ENCODE peak calls at places on chromosomes 6 and 20, in five cellular contexts. One of them, this sample, is unnamed.

GRCh38 chr20:59628171-59628570 is 23.8 kb downstream of the PHACTR3 start:
- DNase-seq in cardiac muscle cell: no peak
- DNase-seq in neuronal stem cell: no peak
- DNase-seq in fibroblast of pulmonary artery: no peak
- DNase-seq in left ventricle myocardium inferior: no peak
- DNase-seq in this sample: no peak

GRCh38 chr6:117264487-117265424 is 602 bp upstream of the VGLL2 start:
- DNase-seq in cardiac muscle cell: no peak
- DNase-seq in left ventricle myocardium inferior: no peak
- DNase-seq in neuronal stem cell: no peak
- DNase-seq in fibroblast of pulmonary artery: peak; percentile 16
- DNase-seq in this sample: peak; percentile 20

GRCh38 chr20:1001116-1001515 is 995 bp downstream of the RSPO4 start:
- DNase-seq in fibroblast of pulmonary artery: no peak
- DNase-seq in left ventricle myocardium inferior: no peak
- DNase-seq in neuronal stem cell: no peak
- DNase-seq in cardiac muscle cell: no peak
- DNase-seq in this sample: no peak

GRCh38 chr6:14165091-14165490 is 47.5 kb downstream of the CD83 start:
- DNase-seq in fibroblast of pulmonary artery: peak; percentile 76
- DNase-seq in cardiac muscle cell: no peak
- DNase-seq in neuronal stem cell: no peak
- DNase-seq in left ventricle myocardium inferior: no peak
- DNase-seq in this sample: no peak

GRCh38 chr6:30741789-30742315 is 635 bp downstream of the FLOT1 start:
- DNase-seq in neuronal stem cell: no peak
- DNase-seq in cardiac muscle cell: no peak
- DNase-seq in left ventricle myocardium inferior: peak; percentile 64
- DNase-seq in fibroblast of pulmonary artery: no peak
- DNase-seq in this sample: no peak

GRCh38 chr20:62010551-62011402 is 54.9 kb downstream of the TAF4 start:
- DNase-seq in cardiac muscle cell: peak; percentile 74
- DNase-seq in neuronal stem cell: peak; percentile 48
- DNase-seq in fibroblast of pulmonary artery: peak; percentile 65
- DNase-seq in left ventricle myocardium inferior: peak; percentile 46
- DNase-seq in this sample: peak; percentile 54

GRCh38 chr6:158706369-158706982 is 56.6 kb downstream of the SYTL3 start:
- DNase-seq in neuronal stem cell: no peak
- DNase-seq in left ventricle myocardium inferior: peak; percentile 68
- DNase-seq in cardiac muscle cell: peak; percentile 66
- DNase-seq in fibroblast of pulmonary artery: peak; percentile 62
- DNase-seq in this sample: peak; percentile 69

GRCh38 chr6:55774542-55775318 is 100.7 kb downstream of the BMP5 start:
- DNase-seq in cardiac muscle cell: peak; percentile 9
- DNase-seq in left ventricle myocardium inferior: no peak
- DNase-seq in neuronal stem cell: no peak
- DNase-seq in fibroblast of pulmonary artery: no peak
- DNase-seq in this sample: no peak

GRCh38 chr6:21900730-21901129 is 307.2 kb downstream of the SOX4 start:
- DNase-seq in fibroblast of pulmonary artery: peak; percentile 75
- DNase-seq in neuronal stem cell: no peak
- DNase-seq in cardiac muscle cell: no peak
- DNase-seq in left ventricle myocardium inferior: no peak
- DNase-seq in this sample: no peak

GRCh38 chr6:45677381-45677992 is 299.8 kb upstream of the SUPT3H start:
- DNase-seq in cardiac muscle cell: no peak
- DNase-seq in neuronal stem cell: no peak
- DNase-seq in left ventricle myocardium inferior: peak; percentile 20
- DNase-seq in fibroblast of pulmonary artery: peak; percentile 53
- DNase-seq in this sample: no peak

GRCh38 chr6:166849762-166850181 is 106.6 kb downstream of the RNASET2 start:
- DNase-seq in left ventricle myocardium inferior: no peak
- DNase-seq in fibroblast of pulmonary artery: no peak
- DNase-seq in neuronal stem cell: no peak
- DNase-seq in cardiac muscle cell: no peak
- DNase-seq in this sample: no peak

GRCh38 chr20:39289316-39289715 is 327.2 kb downstream of the DHX35 start:
- DNase-seq in neuronal stem cell: no peak
- DNase-seq in left ventricle myocardium inferior: no peak
- DNase-seq in cardiac muscle cell: peak; percentile 9
- DNase-seq in fibroblast of pulmonary artery: no peak
- DNase-seq in this sample: peak; percentile 10

GRCh38 chr6:136859430-136859829 is 37.0 kb downstream of the PEX7 start:
- DNase-seq in cardiac muscle cell: no peak
- DNase-seq in neuronal stem cell: no peak
- DNase-seq in fibroblast of pulmonary artery: no peak
- DNase-seq in left ventricle myocardium inferior: no peak
- DNase-seq in this sample: no peak

GRCh38 chr6:84348801-84349200 is 121.4 kb upstream of the CEP162 start:
- DNase-seq in left ventricle myocardium inferior: no peak
- DNase-seq in neuronal stem cell: no peak
- DNase-seq in cardiac muscle cell: no peak
- DNase-seq in fibroblast of pulmonary artery: no peak
- DNase-seq in this sample: no peak

GRCh38 chr6:169158182-169158573 is 95.5 kb downstream of the THBS2 start:
- DNase-seq in left ventricle myocardium inferior: peak; percentile 52
- DNase-seq in neuronal stem cell: no peak
- DNase-seq in cardiac muscle cell: no peak
- DNase-seq in fibroblast of pulmonary artery: peak; percentile 93
- DNase-seq in this sample: no peak

GRCh38 chr6:150203871-150204545 is 61.2 kb downstream of the PPP1R14C start:
- DNase-seq in left ventricle myocardium inferior: no peak
- DNase-seq in cardiac muscle cell: no peak
- DNase-seq in neuronal stem cell: no peak
- DNase-seq in fibroblast of pulmonary artery: no peak
- DNase-seq in this sample: no peak

GRCh38 chr20:11403711-11404110 is 514.0 kb upstream of the BTBD3 start:
- DNase-seq in fibroblast of pulmonary artery: peak; percentile 40
- DNase-seq in left ventricle myocardium inferior: no peak
- DNase-seq in cardiac muscle cell: no peak
- DNase-seq in neuronal stem cell: no peak
- DNase-seq in this sample: no peak

GRCh38 chr20:35264755-35265154 is 13.2 kb downstream of the MMP24OS start:
- DNase-seq in cardiac muscle cell: peak; percentile 47
- DNase-seq in left ventricle myocardium inferior: no peak
- DNase-seq in neuronal stem cell: no peak
- DNase-seq in fibroblast of pulmonary artery: peak; percentile 21
- DNase-seq in this sample: peak; percentile 68

GRCh38 chr6:31945507-31946369 is at the start of gene CFB:
- DNase-seq in cardiac muscle cell: no peak
- DNase-seq in neuronal stem cell: no peak
- DNase-seq in fibroblast of pulmonary artery: peak; percentile 90
- DNase-seq in left ventricle myocardium inferior: peak; percentile 65
- DNase-seq in this sample: no peak

GRCh38 chr6:108132863-108133262 is 33.0 kb upstream of the NR2E1 start:
- DNase-seq in neuronal stem cell: no peak
- DNase-seq in left ventricle myocardium inferior: no peak
- DNase-seq in fibroblast of pulmonary artery: no peak
- DNase-seq in cardiac muscle cell: no peak
- DNase-seq in this sample: no peak

GRCh38 chr20:54075322-54075721 is 4.9 kb upstream of the BCAS1 start:
- DNase-seq in neuronal stem cell: no peak
- DNase-seq in fibroblast of pulmonary artery: no peak
- DNase-seq in left ventricle myocardium inferior: no peak
- DNase-seq in cardiac muscle cell: no peak
- DNase-seq in this sample: no peak

GRCh38 chr20:54073288-54073687 is 2.9 kb upstream of the BCAS1 start:
- DNase-seq in neuronal stem cell: no peak
- DNase-seq in fibroblast of pulmonary artery: no peak
- DNase-seq in cardiac muscle cell: no peak
- DNase-seq in left ventricle myocardium inferior: no peak
- DNase-seq in this sample: no peak

GRCh38 chr20:54082100-54082499 is 11.7 kb upstream of the BCAS1 start:
- DNase-seq in left ventricle myocardium inferior: no peak
- DNase-seq in neuronal stem cell: no peak
- DNase-seq in cardiac muscle cell: no peak
- DNase-seq in fibroblast of pulmonary artery: no peak
- DNase-seq in this sample: no peak

GRCh38 chr20:54076259-54076658 is 5.9 kb upstream of the BCAS1 start:
- DNase-seq in left ventricle myocardium inferior: no peak
- DNase-seq in cardiac muscle cell: no peak
- DNase-seq in fibroblast of pulmonary artery: no peak
- DNase-seq in neuronal stem cell: no peak
- DNase-seq in this sample: no peak

GRCh38 chr20:54078296-54078695 is 7.9 kb upstream of the BCAS1 start:
- DNase-seq in neuronal stem cell: no peak
- DNase-seq in fibroblast of pulmonary artery: no peak
- DNase-seq in left ventricle myocardium inferior: no peak
- DNase-seq in cardiac muscle cell: no peak
- DNase-seq in this sample: no peak
- H3K4me3 ChIP-seq in neuronal stem cell: no peak overlapping the region
- H3K4me3 ChIP-seq in fibroblast of pulmonary artery: no peak overlapping the region
- H3K4me3 ChIP-seq in left ventricle myocardium inferior: no peak overlapping the region
- H3K4me3 ChIP-seq in cardiac muscle cell: no peak overlapping the region
- H3K4me3 ChIP-seq in this sample: no peak overlapping the region

DNA sequence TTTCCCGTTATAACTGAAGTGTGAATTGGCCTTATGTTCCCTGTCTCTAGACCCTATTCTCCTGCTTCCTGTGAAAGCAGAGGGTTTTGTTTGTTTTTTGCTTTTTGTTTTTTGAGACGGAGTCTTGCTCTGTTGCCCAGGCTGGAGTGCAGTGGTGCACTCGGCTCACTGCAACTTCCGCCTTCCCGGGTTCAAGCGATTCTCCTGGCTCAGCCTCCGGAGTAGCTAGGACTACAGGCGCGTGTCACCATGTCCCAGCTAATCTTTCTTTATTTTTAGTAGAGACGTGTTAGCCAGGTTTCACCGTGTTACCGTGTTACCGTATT is 674 bp upstream of the GNMT start:
- DNase-seq in cardiac muscle cell: no peak
- DNase-seq in fibroblast of pulmonary artery: no peak
- DNase-seq in left ventricle myocardium inferior: no peak
- DNase-seq in neuronal stem cell: no peak
- DNase-seq in this sample: no peak
- H3K4me3 ChIP-seq in cardiac muscle cell: peak overlapping the region; percentile 29
- H3K4me3 ChIP-seq in fibroblast of pulmonary artery: peak overlapping the region; percentile 44
- H3K4me3 ChIP-seq in left ventricle myocardium inferior: peak overlapping the region; percentile 71
- H3K4me3 ChIP-seq in neuronal stem cell: peak overlapping the region; percentile 83
- H3K4me3 ChIP-seq in this sample: peak overlapping the region; percentile 65

GRCh38 chr20:49785149-49785850 is 27.3 kb upstream of the SLC9A8 start:
- DNase-seq in neuronal stem cell: no peak
- DNase-seq in fibroblast of pulmonary artery: no peak
- DNase-seq in cardiac muscle cell: no peak
- DNase-seq in left ventricle myocardium inferior: no peak
- DNase-seq in this sample: no peak

GRCh38 chr20:49785851-49786174 is 26.8 kb upstream of the SLC9A8 start:
- DNase-seq in neuronal stem cell: no peak
- DNase-seq in cardiac muscle cell: no peak
- DNase-seq in left ventricle myocardium inferior: no peak
- DNase-seq in fibroblast of pulmonary artery: no peak
- DNase-seq in this sample: no peak

GRCh38 chr20:49786226-49786625 is 26.4 kb upstream of the SLC9A8 start:
- DNase-seq in fibroblast of pulmonary artery: no peak
- DNase-seq in cardiac muscle cell: no peak
- DNase-seq in left ventricle myocardium inferior: no peak
- DNase-seq in neuronal stem cell: no peak
- DNase-seq in this sample: no peak

GRCh38 chr20:49787371-49788357 is 25.0 kb upstream of the SLC9A8 start:
- DNase-seq in cardiac muscle cell: no peak
- DNase-seq in fibroblast of pulmonary artery: no peak
- DNase-seq in left ventricle myocardium inferior: no peak
- DNase-seq in neuronal stem cell: no peak
- DNase-seq in this sample: no peak

DNA sequence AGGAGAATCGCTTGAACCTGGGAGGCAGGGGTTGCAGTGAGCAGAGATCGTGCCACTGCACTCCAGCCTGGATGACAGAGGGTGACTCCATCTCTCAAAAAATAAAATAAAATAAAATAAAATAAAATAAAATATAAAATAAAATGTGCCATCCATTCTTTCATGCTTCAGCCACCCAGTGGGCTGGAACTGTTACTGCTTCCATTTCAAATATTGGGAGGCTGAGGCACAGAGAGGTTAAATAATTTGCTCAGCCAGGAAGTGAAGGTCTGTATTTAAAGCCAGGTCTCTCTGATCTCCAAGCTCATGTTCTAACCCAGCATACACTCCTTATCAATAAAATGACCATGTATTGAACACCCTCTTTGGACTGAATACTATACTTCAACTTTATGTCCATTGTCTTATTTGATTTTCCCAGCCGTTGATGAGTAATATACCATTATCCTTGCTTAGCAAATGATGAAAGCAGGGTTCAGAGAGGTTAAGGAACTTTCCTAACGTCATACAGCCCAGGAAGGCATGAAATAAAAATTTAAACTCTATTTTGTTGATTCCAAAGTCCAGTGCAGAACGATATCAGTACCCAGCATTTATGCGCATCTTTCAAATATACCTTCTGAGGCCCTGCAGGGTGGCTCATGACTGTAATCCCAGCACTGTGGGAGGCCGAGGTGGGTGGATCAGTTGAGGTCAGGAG is 25.8 kb upstream of the SLC9A8 start:
- DNase-seq in left ventricle myocardium inferior: no peak
- DNase-seq in fibroblast of pulmonary artery: peak; percentile 27
- DNase-seq in neuronal stem cell: no peak
- DNase-seq in cardiac muscle cell: no peak
- DNase-seq in this sample: no peak
- H3K4me3 ChIP-seq in left ventricle myocardium inferior: no peak overlapping the region
- H3K4me3 ChIP-seq in fibroblast of pulmonary artery: no peak overlapping the region
- H3K4me3 ChIP-seq in neuronal stem cell: no peak overlapping the region
- H3K4me3 ChIP-seq in cardiac muscle cell: no peak overlapping the region
- H3K4me3 ChIP-seq in this sample: no peak overlapping the region

GRCh38 chr20:44181611-44182010 is 5.4 kb downstream of the JPH2 start:
- DNase-seq in fibroblast of pulmonary artery: no peak
- DNase-seq in left ventricle myocardium inferior: peak; percentile 43
- DNase-seq in neuronal stem cell: no peak
- DNase-seq in cardiac muscle cell: peak; percentile 36
- DNase-seq in this sample: peak; percentile 47

GRCh38 chr20:44183282-44183681 is 3.7 kb downstream of the JPH2 start:
- DNase-seq in left ventricle myocardium inferior: no peak
- DNase-seq in fibroblast of pulmonary artery: no peak
- DNase-seq in neuronal stem cell: no peak
- DNase-seq in cardiac muscle cell: peak; percentile 69
- DNase-seq in this sample: no peak

GRCh38 chr20:44182863-44183262 is 4.1 kb downstream of the JPH2 start:
- DNase-seq in left ventricle myocardium inferior: no peak
- DNase-seq in fibroblast of pulmonary artery: no peak
- DNase-seq in cardiac muscle cell: no peak
- DNase-seq in neuronal stem cell: no peak
- DNase-seq in this sample: no peak

GRCh38 chr20:44180814-44181213 is 6.2 kb downstream of the JPH2 start:
- DNase-seq in neuronal stem cell: peak; percentile 5
- DNase-seq in fibroblast of pulmonary artery: peak; percentile 53
- DNase-seq in cardiac muscle cell: peak; percentile 97
- DNase-seq in left ventricle myocardium inferior: peak; percentile 72
- DNase-seq in this sample: peak; percentile 79

DNA sequence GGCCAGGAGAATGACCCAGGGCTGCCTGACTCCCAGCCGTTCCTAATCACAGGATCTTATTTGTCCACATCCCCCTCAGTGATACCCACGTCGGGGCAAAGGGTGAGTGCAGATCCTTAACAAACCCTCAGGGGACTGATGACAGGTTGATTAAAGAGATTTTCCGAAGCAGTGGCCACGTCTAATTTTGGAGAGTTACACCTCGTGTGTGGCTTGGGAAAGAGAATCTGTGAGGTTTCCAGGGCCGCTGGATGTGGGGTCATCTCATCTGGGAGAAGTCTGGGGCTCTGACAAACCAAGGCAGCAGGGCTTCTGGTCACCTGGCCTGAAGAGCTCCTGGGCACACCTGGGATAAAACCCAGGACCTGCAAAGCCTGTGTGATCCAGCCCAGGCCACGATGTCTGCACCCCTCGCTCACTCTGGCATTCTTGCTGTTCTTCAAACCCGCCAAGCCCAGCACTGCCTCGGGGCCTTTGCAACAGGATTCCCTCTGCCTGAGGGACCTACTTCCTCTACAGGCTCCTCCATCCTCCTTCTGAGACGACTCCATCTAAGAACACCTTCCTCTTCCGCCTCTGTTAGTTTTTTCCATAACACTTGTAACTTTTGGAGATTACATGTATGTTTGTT is 4.7 kb downstream of the JPH2 start:
- DNase-seq in left ventricle myocardium inferior: no peak
- DNase-seq in fibroblast of pulmonary artery: no peak
- DNase-seq in neuronal stem cell: no peak
- DNase-seq in cardiac muscle cell: peak; percentile 43
- DNase-seq in this sample: no peak
- H3K4me3 ChIP-seq in left ventricle myocardium inferior: peak overlapping the region; percentile 72
- H3K4me3 ChIP-seq in fibroblast of pulmonary artery: no peak overlapping the region
- H3K4me3 ChIP-seq in neuronal stem cell: no peak overlapping the region
- H3K4me3 ChIP-seq in cardiac muscle cell: peak overlapping the region; percentile 26
- H3K4me3 ChIP-seq in this sample: no peak overlapping the region

This sample was measured in WERI-Rb-1.